ENCODE peak calls at places on chromosomes 13 and 19, in six cellular contexts. Z, T, E, J, P and K are unnamed samples. For H3K27me3, the result is how much of the 10 kb centered on the place peaks cover.

GRCh38 chr19:58562126-58563033 is 4.0 kb upstream of the UBE2M start:
- DNase-seq in Z (peak), T (peak), E (peak), J (peak), P (peak), K (peak)

GRCh38 chr13:25165664-25166063 is 6.4 kb downstream of the AMER2 start:
- DNase-seq in Z (no peak), T (no peak), E (no peak), J (no peak), P (no peak), K (no peak)

GRCh38 chr13:94228781-94229180 is 250.7 kb downstream of the DCT start:
- DNase-seq in Z (no peak), T (peak), E (no peak), J (no peak), P (no peak), K (no peak)

GRCh38 chr13:23466144-23467002 is 32.9 kb upstream of the SACS start:
- DNase-seq in Z (peak), T (peak), E (peak), J (peak), P (peak), K (peak)

GRCh38 chr13:113562085-113562749 is 22.3 kb upstream of the TFDP1 start:
- DNase-seq in Z (peak), T (peak), E (peak), J (peak), P (peak), K (no peak)

GRCh38 chr13:101149735-101150380 is 266.4 kb downstream of the NALCN start:
- DNase-seq in Z (no peak), T (peak), E (no peak), J (no peak), P (peak), K (no peak)

GRCh38 chr19:17772172-17772571 is 20.9 kb downstream of the FCHO1 start:
- DNase-seq in Z (no peak), T (peak), E (no peak), J (no peak), P (no peak), K (no peak)

GRCh38 chr19:8307400-8307964 is 676 bp downstream of the CD320 start:
- DNase-seq in Z (no peak), T (no peak), E (peak), J (no peak), P (no peak), K (peak)

GRCh38 chr13:76053181-76053580 is 417.1 kb downstream of the LMO7 start:
- DNase-seq in Z (no peak), T (no peak), E (no peak), J (no peak), P (no peak), K (no peak)

GRCh38 chr13:98171806-98172569 is 5.1 kb downstream of the RNF113B start:
- DNase-seq in Z (peak), T (peak), E (peak), J (no peak), P (peak), K (no peak)

GRCh38 chr19:54211214-54211613 is 10.6 kb downstream of the RPS9 start:
- DNase-seq in Z (no peak), T (no peak), E (no peak), J (no peak), P (no peak), K (no peak)

GRCh38 chr13:113220141-113220598 is 10.8 kb downstream of the CUL4A start:
- DNase-seq in Z (no peak), T (no peak), E (peak), J (no peak), P (no peak), K (no peak)

GRCh38 chr13:30355839-30356238 is 48.5 kb upstream of the KATNAL1 start:
- DNase-seq in Z (no peak), T (no peak), E (no peak), J (no peak), P (no peak), K (no peak)
- H3K4me3 ChIP-seq in Z (no peak), T (no peak), E (no peak), J (no peak), P (no peak), K (no peak)

DNA sequence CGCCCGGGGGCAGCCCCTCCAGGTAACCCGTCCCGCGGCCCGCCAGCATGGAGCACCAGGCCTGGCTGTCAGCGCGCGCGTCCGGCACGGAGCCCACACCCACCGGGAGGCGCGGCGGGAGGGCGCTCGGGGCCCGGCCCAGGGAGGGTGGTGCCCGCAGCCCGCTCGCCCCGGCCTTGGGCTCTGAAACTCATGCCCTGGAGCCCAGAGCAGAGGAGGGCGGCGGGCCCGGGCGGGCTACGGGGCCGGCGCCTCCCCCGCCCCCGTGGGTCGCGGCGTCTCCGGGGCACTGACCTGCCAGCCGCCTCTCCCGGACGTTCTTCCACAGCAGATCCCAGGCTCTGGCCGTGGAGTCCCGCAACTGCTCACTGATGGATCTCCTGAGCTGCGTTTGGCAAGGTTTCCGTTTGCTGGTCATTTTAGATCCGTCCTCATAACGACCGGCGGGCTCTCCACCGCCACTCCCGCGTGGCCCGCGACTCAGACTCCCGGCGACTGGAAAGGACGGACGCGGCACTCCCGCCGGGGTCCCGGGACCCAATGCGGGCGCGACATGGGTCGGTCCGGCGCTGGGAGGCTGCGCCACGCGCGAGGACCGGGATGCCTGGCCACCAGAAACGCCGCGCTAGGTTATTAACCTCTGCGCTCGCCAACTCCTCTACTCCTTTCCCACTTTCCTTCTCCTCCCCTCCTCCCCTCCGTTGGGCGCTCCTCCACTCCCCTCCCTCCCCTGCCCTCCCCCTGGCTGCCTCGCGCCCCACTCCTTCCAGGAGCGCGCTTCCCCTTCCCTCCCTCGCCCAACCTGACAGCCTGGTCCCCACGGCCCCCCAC is 64.7 kb upstream of the STARD13 start:
- DNase-seq in Z (no peak), T (peak), E (peak), J (no peak), P (peak), K (peak)
- H3K27me3 ChIP-seq in Z (under half), T (under half), E (under half), J (under half), P (under half), K (under half)

GRCh38 chr19:1156305-1156801 is 17.7 kb downstream of the SBNO2 start:
- DNase-seq in Z (no peak), T (peak), E (no peak), J (no peak), P (peak), K (no peak)
- H3K27ac ChIP-seq in Z (no peak), T (peak), E (no peak), J (no peak), P (no peak), K (no peak)

GRCh38 chr19:14081797-14082674 is 3.5 kb downstream of the C19orf67 start:
- DNase-seq in Z (no peak), T (no peak), E (peak), J (no peak), P (peak), K (peak)
- H3K4me3 ChIP-seq in Z (peak), T (peak), E (peak), J (peak), P (peak), K (peak)

GRCh38 chr19:19563348-19563848 is 25.3 kb downstream of the CILP2 start:
- DNase-seq in Z (no peak), T (no peak), E (no peak), J (no peak), P (no peak), K (no peak)
- H3K27me3 ChIP-seq in Z (under half), T (under half), E (under half), J (under half), P (under half), K (under half)